ENCODE peak calls at places on chromosomes 6 and 20, in six cellular contexts. K is ovary, Q is sigmoid colon, E is GM12878, H is suprapubic skin, V is A549. Y is an unnamed sample.

GRCh38 chr6:138105880-138106664 is 1.1 kb downstream of the PERP start:
- DNase-seq in K (no peak), V (no peak), E (no peak), H (no peak), Q (no peak), Y (no peak)

GRCh38 chr6:63683071-63683603 is 47.5 kb downstream of the PHF3 start:
- DNase-seq in E (no peak), Q (no peak), H (no peak), K (no peak), V (no peak), Y (no peak)

GRCh38 chr6:86856937-86857563 is 80.3 kb upstream of the HTR1E start:
- DNase-seq in Q (no peak), E (no peak), V (peak), K (no peak), H (no peak), Y (no peak)

GRCh38 chr20:14631011-14631410 is 293.6 kb upstream of the FLRT3 start:
- DNase-seq in H (no peak), K (no peak), V (no peak), E (no peak), Q (no peak), Y (no peak)

GRCh38 chr20:60060593-60060992 is 102.4 kb downstream of the CDH26 start:
- DNase-seq in H (no peak), Q (peak), K (no peak), E (no peak), V (no peak), Y (no peak)

GRCh38 chr20:58583141-58583540 is 67.9 kb upstream of the APCDD1L start:
- DNase-seq in V (no peak), E (no peak), K (no peak), H (no peak), Q (peak), Y (no peak)

GRCh38 chr6:169935861-169936260 is 184.4 kb downstream of the ERMARD start:
- DNase-seq in H (no peak), V (no peak), E (no peak), K (no peak), Q (no peak), Y (peak)

GRCh38 chr6:87588756-87589407 is 905 bp downstream of the RARS2 start:
- DNase-seq in H (no peak), K (no peak), V (no peak), E (no peak), Q (no peak), Y (no peak)

GRCh38 chr6:164010446-164011071 is 596.0 kb downstream of the QKI start:
- DNase-seq in Q (no peak), V (no peak), K (no peak), E (no peak), H (no peak), Y (no peak)

GRCh38 chr6:3247255-3248146 is 11.2 kb upstream of the PSMG4 start:
- DNase-seq in E (no peak), K (peak), V (peak), H (peak), Q (peak), Y (no peak)

GRCh38 chr20:63322146-63322922 is 29.3 kb downstream of the COL20A1 start:
- DNase-seq in K (peak), Q (peak), E (no peak), H (peak), V (no peak), Y (no peak)

GRCh38 chr6:170106906-170107525 is 183.9 kb downstream of the DLL1 start:
- DNase-seq in Q (peak), V (no peak), E (no peak), H (peak), K (peak), Y (no peak)

GRCh38 chr20:54611701-54612487 is 136.5 kb downstream of the DOK5 start:
- DNase-seq in V (no peak), E (no peak), K (no peak), H (no peak), Q (no peak), Y (no peak)

GRCh38 chr6:30935018-30935417 is 3.0 kb upstream of the SFTA2 start:
- DNase-seq in V (no peak), H (no peak), Q (no peak), K (no peak), E (no peak), Y (no peak)

GRCh38 chr6:3751019-3751729 is at the start of gene PXDC1:
- DNase-seq in H (no peak), K (peak), Q (no peak), V (no peak), E (no peak), Y (no peak)

GRCh38 chr6:39411465-39411864 is 89.0 kb upstream of the KCNK16 start:
- DNase-seq in K (no peak), E (no peak), Q (no peak), H (no peak), V (no peak), Y (peak)

GRCh38 chr6:15769471-15770088 is 106.8 kb upstream of the DTNBP1 start:
- DNase-seq in E (no peak), Q (no peak), K (no peak), V (no peak), H (no peak), Y (no peak)

GRCh38 chr6:80520195-80520594 is 413.7 kb downstream of the BCKDHB start:
- DNase-seq in V (no peak), Q (no peak), H (no peak), K (no peak), E (no peak), Y (no peak)

GRCh38 chr6:80523029-80523428 is 416.6 kb downstream of the BCKDHB start:
- DNase-seq in H (no peak), V (no peak), E (no peak), K (no peak), Q (no peak), Y (no peak)

GRCh38 chr6:80517525-80517924 is 411.1 kb downstream of the BCKDHB start:
- DNase-seq in K (no peak), E (no peak), V (no peak), H (no peak), Q (no peak), Y (no peak)

GRCh38 chr6:80523531-80523970 is 417.1 kb downstream of the BCKDHB start:
- DNase-seq in E (no peak), H (no peak), V (no peak), Q (no peak), K (no peak), Y (no peak)

DNA sequence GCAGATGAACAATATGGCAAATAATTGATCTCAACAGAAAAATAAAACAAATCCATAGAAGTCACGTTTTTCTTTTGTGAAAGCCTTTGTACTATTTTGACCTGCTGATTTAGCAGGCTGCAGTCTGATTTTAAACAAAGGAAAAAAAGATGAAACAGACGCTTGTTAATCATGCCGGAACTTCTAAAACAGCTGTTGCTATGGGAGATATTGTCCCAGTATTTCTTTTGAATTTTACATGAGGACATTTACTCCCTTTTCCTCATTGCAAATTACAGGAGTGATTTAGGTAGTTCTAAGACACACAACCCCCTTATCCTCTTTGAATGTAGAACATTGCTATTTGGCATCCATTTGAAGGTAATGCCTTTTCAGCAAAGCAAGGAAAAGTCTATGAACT is 416.1 kb downstream of the BCKDHB start:
- DNase-seq in Q (no peak), H (no peak), E (no peak), K (no peak), V (no peak), Y (no peak)
- TF ChIP-seq EP300 in Q (no peak), H (no peak), E (no peak), K (no peak), V (no peak), Y (no peak)

GRCh38 chr20:56630086-56630493 is 984 bp downstream of the TFAP2C start:
- DNase-seq in V (peak), E (no peak), K (no peak), H (no peak), Q (peak), Y (no peak)
- TF ChIP-seq EP300 in V (no peak), E (no peak), K (no peak), H (no peak), Q (no peak), Y (no peak)

GRCh38 chr6:73394577-73395354 is at the start of gene DDX43:
- DNase-seq in Q (peak), E (no peak), V (no peak), K (peak), H (no peak), Y (no peak)

GRCh38 chr6:73388800-73389512 is 5.7 kb upstream of the DDX43 start:
- DNase-seq in K (no peak), V (peak), E (no peak), H (no peak), Q (peak), Y (no peak)

GRCh38 chr6:73389854-73390253 is 4.8 kb upstream of the DDX43 start:
- DNase-seq in V (no peak), H (no peak), Q (no peak), E (no peak), K (no peak), Y (no peak)

GRCh38 chr6:73393278-73393677 is 1.4 kb upstream of the DDX43 start:
- DNase-seq in V (no peak), Q (no peak), E (no peak), H (no peak), K (no peak), Y (no peak)

DNA sequence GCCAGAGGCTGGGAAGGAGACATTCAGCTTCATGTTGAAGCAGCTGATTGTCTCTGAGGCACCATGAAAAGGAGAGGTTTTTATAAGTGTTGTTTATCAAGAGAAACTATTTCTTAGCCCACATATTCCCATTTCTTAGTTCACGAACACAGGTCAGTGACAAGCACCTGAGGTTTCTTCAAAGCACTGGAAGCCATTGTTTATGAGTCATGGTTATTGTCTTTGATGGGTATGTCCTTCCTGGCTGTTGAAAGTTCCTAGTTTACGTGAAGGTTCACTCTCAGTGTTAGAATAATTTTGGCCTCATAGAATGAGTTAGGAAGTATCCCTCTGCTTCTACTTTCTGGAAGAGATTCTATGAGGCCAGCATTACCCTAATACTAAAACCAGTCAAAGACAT is 2.9 kb upstream of the DDX43 start:
- DNase-seq in E (no peak), K (no peak), Q (no peak), H (no peak), V (no peak), Y (no peak)
- TF ChIP-seq EP300 in E (no peak), K (no peak), Q (no peak), H (no peak), V (no peak), Y (no peak)

DNA sequence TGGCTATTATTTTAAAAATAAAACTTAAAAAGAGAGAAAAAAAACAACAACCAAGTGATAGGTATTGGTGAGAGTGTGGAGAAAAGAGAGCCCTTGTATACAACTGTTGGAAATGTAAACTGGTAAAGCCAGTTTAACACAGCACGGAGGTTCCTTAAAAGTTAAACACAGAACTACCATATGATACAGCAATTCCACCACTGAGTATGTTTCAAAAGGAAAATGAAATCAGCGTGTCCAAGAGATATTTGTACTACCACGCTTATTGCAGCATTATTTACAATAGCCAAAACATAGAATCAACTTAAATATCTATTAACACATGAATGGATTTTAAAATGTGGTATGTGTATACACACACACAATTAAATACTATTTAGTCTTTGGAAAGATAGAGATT is 1.1 kb downstream of the PTCHD4 start:
- DNase-seq in V (no peak), E (no peak), Q (no peak), K (no peak), H (no peak), Y (no peak)
- TF ChIP-seq EP300 in V (no peak), E (no peak), Q (no peak), K (no peak), H (no peak), Y (no peak)

GRCh38 chr20:38059832-38060231 is 26.3 kb downstream of the RPRD1B start:
- DNase-seq in H (no peak), K (no peak), V (no peak), Q (no peak), E (no peak), Y (no peak)
- TF ChIP-seq EP300 in H (no peak), K (no peak), V (peak), Q (no peak), E (no peak), Y (no peak)

DNA sequence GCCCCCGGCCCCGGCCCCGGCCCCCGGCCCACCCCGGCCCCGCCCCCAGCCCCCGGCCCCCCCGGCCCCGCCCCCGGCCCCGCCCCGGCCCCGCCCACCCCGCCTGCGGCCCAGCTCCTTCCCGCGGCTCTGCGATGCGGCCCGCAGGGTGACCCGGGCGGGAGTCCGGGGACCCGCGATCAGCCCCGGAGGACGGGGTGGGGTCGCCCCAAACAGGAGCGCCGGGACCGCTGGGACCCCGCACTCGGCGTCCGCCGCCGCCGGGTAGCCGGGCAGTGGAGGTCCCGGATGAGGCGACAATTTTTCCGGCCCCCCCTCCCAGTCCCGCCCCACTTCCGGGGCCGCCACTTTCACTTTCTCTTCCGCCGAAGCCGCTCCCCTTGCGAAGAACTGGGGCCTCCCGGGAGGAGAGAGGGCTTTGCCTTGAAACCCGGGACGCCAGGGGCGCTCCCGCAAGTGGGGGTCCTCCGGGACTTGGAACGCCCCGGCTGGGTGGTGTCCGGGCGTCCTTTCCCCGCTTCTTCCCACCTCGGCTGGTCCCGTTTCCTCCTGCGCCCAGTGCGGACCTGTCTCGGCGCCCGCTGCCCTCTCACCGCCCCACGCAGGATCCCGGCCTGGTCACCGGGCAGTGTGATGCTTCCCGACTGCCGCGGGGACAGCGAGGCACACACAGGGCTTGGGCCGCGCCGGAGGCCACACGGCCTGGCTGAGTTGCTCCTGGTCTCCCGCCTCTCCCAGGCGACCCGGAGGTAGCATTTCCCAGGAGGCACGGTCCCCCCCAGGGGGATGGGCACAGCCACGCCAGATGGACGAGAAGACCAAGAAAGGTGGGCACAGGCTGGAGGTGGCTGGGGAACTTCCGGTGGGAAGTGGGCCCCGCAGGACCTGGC is at the start of gene RBCK1:
- DNase-seq in K (peak), V (peak), H (peak), Q (peak), E (no peak), Y (peak)
- TF ChIP-seq EP300 in K (no peak), V (no peak), H (no peak), Q (peak), E (no peak), Y (no peak)

GRCh38 chr6:134029495-134030455 is 22.6 kb downstream of the SLC2A12 start:
- DNase-seq in V (peak), E (no peak), K (no peak), Q (no peak), H (no peak), Y (no peak)
- TF ChIP-seq EP300 in V (no peak), E (no peak), K (no peak), Q (no peak), H (no peak), Y (no peak)

Y was measured in esophagus muscularis mucosa.